ENCODE peak calls at places on chromosomes 7 and 10, in six cellular contexts. C is fibroblast of lung; L is iPS DF 6.9; S is heart left ventricle; P is naive thymus-derived CD4-positive, alpha-beta T cell; N is psoas muscle. J is an unnamed sample.

GRCh38 chr10:68049289-68050078 is 25.6 kb downstream of the HERC4 start:
- DNase-seq in C (no peak), L (no peak), S (no peak), P (no peak), N (no peak), J (no peak)

GRCh38 chr7:42175834-42176745 is 60.9 kb downstream of the GLI3 start:
- DNase-seq in C (no peak), L (no peak), S (no peak), P (no peak), N (no peak), J (no peak)

GRCh38 chr7:15755061-15755460 is 68.6 kb upstream of the MEOX2 start:
- DNase-seq in C (no peak), L (no peak), S (no peak), P (no peak), N (no peak), J (no peak)

GRCh38 chr7:127654404-127655392 is 2.7 kb downstream of the SND1 start:
- DNase-seq in C (peak), L (no peak), S (no peak), P (no peak), N (no peak), J (no peak)

GRCh38 chr7:105285118-105285874 is 103.4 kb downstream of the SRPK2 start:
- DNase-seq in C (no peak), L (no peak), S (no peak), P (no peak), N (no peak), J (no peak)

GRCh38 chr10:70466951-70467350 is 11.6 kb upstream of the PALD1 start:
- DNase-seq in C (no peak), L (no peak), S (no peak), P (no peak), N (no peak), J (no peak)

GRCh38 chr7:137287651-137288258 is 55.8 kb downstream of the PTN start:
- DNase-seq in C (peak), L (no peak), S (no peak), P (no peak), N (no peak), J (no peak)

GRCh38 chr10:99768430-99769011 is 13.9 kb upstream of the ABCC2 start:
- DNase-seq in C (no peak), L (no peak), S (no peak), P (no peak), N (no peak), J (no peak)

GRCh38 chr7:120924837-120925236 is 25.7 kb upstream of the ING3 start:
- DNase-seq in C (no peak), L (no peak), S (no peak), P (no peak), N (no peak), J (no peak)

GRCh38 chr10:20144268-20144667 is 328.0 kb downstream of the PLXDC2 start:
- DNase-seq in C (no peak), L (no peak), S (no peak), P (no peak), N (no peak), J (no peak)

GRCh38 chr7:90178166-90178565 is 23.9 kb downstream of the STEAP1 start:
- DNase-seq in C (no peak), L (no peak), S (no peak), P (no peak), N (no peak), J (no peak)

GRCh38 chr10:74026428-74026979 is 28.6 kb downstream of the VCL start:
- DNase-seq in C (no peak), L (no peak), S (no peak), P (no peak), N (no peak), J (no peak)
- H3K27ac ChIP-seq in C (no peak), L (no peak), S (no peak), P (no peak), N (peak), J (no peak)

GRCh38 chr7:151756076-151756731 is 120.7 kb downstream of the PRKAG2 start:
- DNase-seq in C (peak), L (no peak), S (no peak), P (no peak), N (no peak), J (no peak)
- H3K27ac ChIP-seq in C (peak), L (no peak), S (no peak), P (peak), N (no peak), J (no peak)

GRCh38 chr7:37714606-37715005 is 31.0 kb downstream of the GPR141 start:
- DNase-seq in C (no peak), L (no peak), S (no peak), P (no peak), N (no peak), J (no peak)
- H3K27ac ChIP-seq in C (no peak), L (no peak), S (no peak), P (no peak), N (no peak), J (no peak)

DNA sequence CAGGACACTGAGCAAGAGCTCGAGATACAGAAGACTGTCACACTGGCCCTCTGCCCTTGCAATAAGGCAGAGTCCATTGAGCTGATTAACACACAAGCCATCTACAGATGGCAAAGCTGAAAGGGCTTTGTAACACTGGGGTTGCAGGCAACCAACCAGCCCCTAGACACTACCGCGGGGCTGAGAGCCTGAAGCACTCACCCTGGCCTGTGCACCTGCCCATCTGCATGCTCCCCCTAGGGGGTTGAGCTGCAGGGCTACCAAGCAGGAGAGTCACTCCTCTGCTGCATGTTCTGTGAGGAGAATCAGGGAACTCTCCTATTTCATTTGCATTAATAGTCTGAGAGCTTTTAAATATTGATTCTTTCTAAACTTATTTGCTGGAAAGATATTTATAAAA is 128.1 kb upstream of the VIPR2 start:
- DNase-seq in C (no peak), L (no peak), S (no peak), P (no peak), N (no peak), J (no peak)
- H3K27ac ChIP-seq in C (no peak), L (no peak), S (no peak), P (no peak), N (no peak), J (no peak)

DNA sequence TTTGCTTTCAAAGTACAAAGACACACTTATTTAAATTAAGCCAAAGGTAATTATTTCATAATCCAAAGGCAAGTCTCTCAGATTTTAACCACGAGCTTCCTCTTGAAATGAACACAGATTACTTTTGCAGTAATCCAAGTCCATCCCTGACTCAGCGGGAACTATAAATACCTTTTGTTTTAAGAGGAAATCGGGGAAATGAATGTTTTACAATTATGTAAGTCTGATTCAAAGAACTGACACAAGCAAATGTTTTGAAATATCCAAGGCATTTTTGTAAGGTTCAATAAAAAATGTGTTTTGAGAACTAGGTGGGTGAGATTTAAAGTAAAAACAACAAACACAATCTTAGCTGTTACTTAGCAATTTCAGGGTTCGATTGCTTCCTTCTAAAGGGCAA is 179.8 kb upstream of the ASAH2 start:
- DNase-seq in C (peak), L (no peak), S (no peak), P (no peak), N (no peak), J (no peak)
- H3K27ac ChIP-seq in C (peak), L (no peak), S (peak), P (no peak), N (peak), J (no peak)

GRCh38 chr10:63236113-63236935 is 103.2 kb downstream of the NRBF2 start:
- DNase-seq in C (peak), L (no peak), S (no peak), P (no peak), N (no peak), J (no peak)

GRCh38 chr10:63246361-63246760 is 113.2 kb downstream of the NRBF2 start:
- DNase-seq in C (no peak), L (no peak), S (no peak), P (no peak), N (no peak), J (no peak)

GRCh38 chr10:63237396-63237795 is 104.3 kb downstream of the NRBF2 start:
- DNase-seq in C (no peak), L (no peak), S (no peak), P (no peak), N (no peak), J (no peak)

GRCh38 chr10:63240807-63241206 is 107.7 kb downstream of the NRBF2 start:
- DNase-seq in C (no peak), L (no peak), S (no peak), P (no peak), N (no peak), J (no peak)

GRCh38 chr10:63241898-63242297 is 108.8 kb downstream of the NRBF2 start:
- DNase-seq in C (no peak), L (no peak), S (no peak), P (no peak), N (no peak), J (no peak)
- H3K27ac ChIP-seq in C (no peak), L (no peak), S (peak), P (peak), N (no peak), J (no peak)

DNA sequence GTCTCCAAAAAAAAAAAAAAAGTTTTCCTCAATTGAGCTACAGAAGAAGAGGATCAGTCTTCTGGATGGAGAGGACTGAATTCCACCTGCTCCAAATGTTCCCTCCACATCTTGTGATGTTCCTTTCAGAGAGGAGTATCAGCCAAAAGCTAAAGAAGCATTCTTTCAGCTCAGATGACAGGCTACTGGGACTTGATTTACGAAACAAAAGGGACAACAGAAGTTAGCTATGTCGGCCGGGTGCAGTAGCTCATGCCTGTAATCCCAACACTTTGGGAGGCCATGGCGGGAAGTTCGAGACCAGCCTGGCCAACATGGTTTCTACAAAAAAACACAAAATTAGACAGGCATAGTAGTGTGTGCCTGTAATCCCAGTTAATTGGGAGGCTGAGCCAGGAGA is 7.4 kb downstream of the DAGLB start:
- DNase-seq in C (no peak), L (no peak), S (no peak), P (no peak), N (no peak), J (no peak)
- H3K27ac ChIP-seq in C (no peak), L (no peak), S (no peak), P (no peak), N (peak), J (no peak)

DNA sequence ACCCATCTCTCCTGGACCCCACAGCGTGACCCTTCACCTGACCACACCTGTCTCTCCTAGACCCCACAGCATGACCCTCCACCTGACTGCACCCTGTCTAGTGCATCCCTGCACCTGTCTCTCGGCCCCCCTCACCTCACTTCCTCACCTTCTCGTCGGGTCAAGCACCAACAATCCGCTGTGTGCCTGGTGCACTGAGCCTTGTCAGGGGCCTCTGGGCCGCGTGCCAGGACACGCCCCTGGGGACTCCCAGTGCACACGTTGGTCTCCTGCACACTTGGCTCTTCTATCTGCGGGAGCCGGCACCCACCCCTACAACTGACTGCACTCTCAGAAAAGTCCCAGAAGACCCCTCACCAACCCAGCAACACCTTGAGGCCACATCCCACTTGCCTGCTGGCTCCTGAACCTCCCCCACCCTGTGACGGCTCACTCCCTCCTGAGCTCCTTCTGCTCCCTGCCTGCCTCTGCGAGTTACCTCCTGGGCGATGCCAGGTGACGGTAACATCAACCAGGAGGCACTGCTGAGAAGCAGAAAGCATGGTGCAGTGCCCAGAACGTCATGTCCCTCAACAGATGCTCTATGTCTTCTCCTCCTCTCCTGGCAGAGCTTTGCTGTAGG is 147.6 kb downstream of the DIP2C start:
- DNase-seq in C (no peak), L (no peak), S (no peak), P (no peak), N (no peak), J (no peak)
- H3K27ac ChIP-seq in C (no peak), L (no peak), S (no peak), P (no peak), N (no peak), J (no peak)

J was measured in SK-N-MC.